ENCODE peak calls at places on chromosomes 11 and 22, in four cellular contexts. M is lung microvascular endothelial cell, I is foreskin fibroblast, W is brain microvascular endothelial cell. J is an unnamed sample.

GRCh38 chr11:10329935-10330334 is 25.1 kb downstream of the ADM start:
- DNase-seq in M (peak), I (peak), W (peak), J (no peak)

GRCh38 chr11:62398011-62398994 is 20.5 kb upstream of the SCGB1A1 start:
- DNase-seq in W (peak), I (no peak), M (no peak), J (no peak)

GRCh38 chr11:120024046-120024445 is 113.9 kb downstream of the TRIM29 start:
- DNase-seq in W (no peak), M (no peak), I (no peak), J (no peak)

GRCh38 chr11:46390331-46391171 is 1.0 kb downstream of the CHRM4 start:
- DNase-seq in I (no peak), M (no peak), W (no peak), J (no peak)

GRCh38 chr11:110434952-110435779 is 5.4 kb downstream of the FDX1 start:
- DNase-seq in W (no peak), I (no peak), M (peak), J (no peak)

GRCh38 chr11:61082161-61082870 is 20.0 kb upstream of the CD5 start:
- DNase-seq in I (no peak), W (no peak), M (no peak), J (no peak)

GRCh38 chr11:116499396-116500001 is 273.3 kb downstream of the BUD13 start:
- DNase-seq in M (peak), I (peak), W (peak), J (peak)

GRCh38 chr22:23520875-23521441 is 59.1 kb downstream of the IGLL1 start:
- DNase-seq in I (peak), W (peak), M (peak), J (peak)

GRCh38 chr11:116840224-116840745 is 2.9 kb upstream of the APOA1 start:
- DNase-seq in I (peak), W (no peak), M (no peak), J (no peak)

GRCh38 chr11:18151581-18151980 is 19.2 kb downstream of the MRGPRX3 start:
- DNase-seq in I (no peak), M (no peak), W (no peak), J (no peak)

GRCh38 chr22:47299879-47300697 is 537.6 kb downstream of the TBC1D22A start:
- DNase-seq in M (no peak), W (no peak), I (no peak), J (no peak)

GRCh38 chr22:50460942-50461341 is 13.9 kb downstream of the SBF1 start:
- DNase-seq in W (no peak), I (no peak), M (no peak), J (no peak)